ENCODE peak calls at places on chromosomes 6 and 20, in seven cellular contexts. One of them, this sample, is unnamed.

GRCh38 chr6:155224031-155224451 is 39.8 kb upstream of the CLDN20 start:
- DNase-seq in mesenchymal stem cell: peak; percentile 89
- DNase-seq in neuronal stem cell: no peak
- DNase-seq in IMR-90: peak; percentile 95
- DNase-seq in H9: no peak
- DNase-seq in mesendoderm: no peak
- DNase-seq in H1: no peak
- DNase-seq in this sample: peak; percentile 59

GRCh38 chr20:61960836-61961235 is 104.8 kb downstream of the TAF4 start:
- DNase-seq in mesenchymal stem cell: no peak
- DNase-seq in IMR-90: no peak
- DNase-seq in H1: no peak
- DNase-seq in neuronal stem cell: no peak
- DNase-seq in mesendoderm: no peak
- DNase-seq in H9: no peak
- DNase-seq in this sample: no peak

GRCh38 chr20:5981139-5981538 is 30.7 kb downstream of the MCM8 start:
- DNase-seq in IMR-90: no peak
- DNase-seq in mesenchymal stem cell: no peak
- DNase-seq in H9: no peak
- DNase-seq in neuronal stem cell: no peak
- DNase-seq in H1: no peak
- DNase-seq in mesendoderm: no peak
- DNase-seq in this sample: no peak

GRCh38 chr6:138107752-138108592 is 753 bp upstream of the PERP start:
- DNase-seq in mesendoderm: peak; percentile 58
- DNase-seq in IMR-90: no peak
- DNase-seq in H9: peak; percentile 54
- DNase-seq in H1: no peak
- DNase-seq in mesenchymal stem cell: no peak
- DNase-seq in neuronal stem cell: no peak
- DNase-seq in this sample: peak; percentile 37

GRCh38 chr6:53411451-53411850 is 62.7 kb upstream of the ELOVL5 start:
- DNase-seq in H9: no peak
- DNase-seq in mesendoderm: peak; percentile 60
- DNase-seq in H1: no peak
- DNase-seq in IMR-90: peak; percentile 37
- DNase-seq in mesenchymal stem cell: no peak
- DNase-seq in neuronal stem cell: no peak
- DNase-seq in this sample: peak; percentile 23

GRCh38 chr20:59385038-59385437 is 84.6 kb downstream of the EDN3 start:
- DNase-seq in H9: no peak
- DNase-seq in mesendoderm: no peak
- DNase-seq in IMR-90: no peak
- DNase-seq in H1: no peak
- DNase-seq in mesenchymal stem cell: no peak
- DNase-seq in neuronal stem cell: no peak
- DNase-seq in this sample: no peak

GRCh38 chr6:144878577-144878976 is 593.4 kb downstream of the UTRN start:
- DNase-seq in mesenchymal stem cell: no peak
- DNase-seq in H9: no peak
- DNase-seq in neuronal stem cell: no peak
- DNase-seq in H1: no peak
- DNase-seq in IMR-90: no peak
- DNase-seq in mesendoderm: peak; percentile 24
- DNase-seq in this sample: no peak

GRCh38 chr6:76885861-76886301 is 577.4 kb downstream of the HTR1B start:
- DNase-seq in neuronal stem cell: no peak
- DNase-seq in IMR-90: peak; percentile 19
- DNase-seq in mesendoderm: no peak
- DNase-seq in H1: no peak
- DNase-seq in H9: no peak
- DNase-seq in mesenchymal stem cell: peak; percentile 13
- DNase-seq in this sample: no peak

GRCh38 chr6:7183707-7184106 is 75.9 kb downstream of the RREB1 start:
- DNase-seq in H1: no peak
- DNase-seq in H9: no peak
- DNase-seq in mesendoderm: peak; percentile 67
- DNase-seq in neuronal stem cell: no peak
- DNase-seq in mesenchymal stem cell: no peak
- DNase-seq in IMR-90: no peak
- DNase-seq in this sample: no peak

GRCh38 chr6:45923831-45924391 is 91.7 kb downstream of the CLIC5 start:
- DNase-seq in neuronal stem cell: no peak
- DNase-seq in IMR-90: peak; percentile 63
- DNase-seq in H9: no peak
- DNase-seq in mesendoderm: no peak
- DNase-seq in mesenchymal stem cell: peak; percentile 91
- DNase-seq in H1: no peak
- DNase-seq in this sample: peak; percentile 96

GRCh38 chr6:142871910-142872331 is 73.1 kb downstream of the HIVEP2 start:
- DNase-seq in H9: no peak
- DNase-seq in H1: no peak
- DNase-seq in IMR-90: peak; percentile 96
- DNase-seq in mesendoderm: no peak
- DNase-seq in mesenchymal stem cell: peak; percentile 94
- DNase-seq in neuronal stem cell: no peak
- DNase-seq in this sample: no peak

GRCh38 chr6:7895125-7895423 is 15.5 kb downstream of the TXNDC5 start:
- DNase-seq in H9: no peak
- DNase-seq in mesenchymal stem cell: no peak
- DNase-seq in H1: no peak
- DNase-seq in neuronal stem cell: no peak
- DNase-seq in mesendoderm: no peak
- DNase-seq in IMR-90: no peak
- DNase-seq in this sample: no peak

GRCh38 chr6:81743649-81744048 is 8.8 kb downstream of the TENT5A start:
- DNase-seq in mesenchymal stem cell: no peak
- DNase-seq in mesendoderm: no peak
- DNase-seq in IMR-90: no peak
- DNase-seq in H9: no peak
- DNase-seq in H1: no peak
- DNase-seq in neuronal stem cell: no peak
- DNase-seq in this sample: peak; percentile 85

GRCh38 chr20:39117486-39117885 is 155.3 kb downstream of the DHX35 start:
- DNase-seq in IMR-90: peak; percentile 43
- DNase-seq in mesenchymal stem cell: peak; percentile 17
- DNase-seq in H1: no peak
- DNase-seq in H9: no peak
- DNase-seq in mesendoderm: no peak
- DNase-seq in neuronal stem cell: no peak
- DNase-seq in this sample: no peak

GRCh38 chr6:93621400-93621799 is 202.0 kb upstream of the EPHA7 start:
- DNase-seq in neuronal stem cell: no peak
- DNase-seq in H9: no peak
- DNase-seq in mesendoderm: peak; percentile 8
- DNase-seq in mesenchymal stem cell: no peak
- DNase-seq in H1: no peak
- DNase-seq in IMR-90: no peak
- DNase-seq in this sample: no peak

GRCh38 chr6:52310932-52311331 is 26.4 kb upstream of the MCM3 start:
- DNase-seq in mesenchymal stem cell: no peak
- DNase-seq in neuronal stem cell: no peak
- DNase-seq in IMR-90: no peak
- DNase-seq in mesendoderm: no peak
- DNase-seq in H1: no peak
- DNase-seq in H9: no peak
- DNase-seq in this sample: no peak

GRCh38 chr6:20819774-20820400 is 285.6 kb downstream of the CDKAL1 start:
- DNase-seq in H1: no peak
- DNase-seq in H9: no peak
- DNase-seq in neuronal stem cell: no peak
- DNase-seq in mesenchymal stem cell: no peak
- DNase-seq in IMR-90: no peak
- DNase-seq in mesendoderm: no peak
- DNase-seq in this sample: no peak

GRCh38 chr20:46293084-46293483 is 15.2 kb downstream of the CDH22 start:
- DNase-seq in mesendoderm: peak; percentile 72
- DNase-seq in H9: no peak
- DNase-seq in H1: no peak
- DNase-seq in mesenchymal stem cell: peak; percentile 50
- DNase-seq in neuronal stem cell: peak; percentile 73
- DNase-seq in IMR-90: peak; percentile 52
- DNase-seq in this sample: no peak

GRCh38 chr20:46299078-46299477 is 9.2 kb downstream of the CDH22 start:
- DNase-seq in mesendoderm: no peak
- DNase-seq in H9: no peak
- DNase-seq in IMR-90: no peak
- DNase-seq in H1: no peak
- DNase-seq in mesenchymal stem cell: no peak
- DNase-seq in neuronal stem cell: no peak
- DNase-seq in this sample: no peak

GRCh38 chr20:46298374-46298773 is 9.9 kb downstream of the CDH22 start:
- DNase-seq in mesendoderm: no peak
- DNase-seq in mesenchymal stem cell: no peak
- DNase-seq in H1: no peak
- DNase-seq in neuronal stem cell: no peak
- DNase-seq in IMR-90: no peak
- DNase-seq in H9: no peak
- DNase-seq in this sample: no peak

GRCh38 chr20:46300281-46300680 is 8.0 kb downstream of the CDH22 start:
- DNase-seq in IMR-90: no peak
- DNase-seq in neuronal stem cell: no peak
- DNase-seq in H1: no peak
- DNase-seq in mesenchymal stem cell: no peak
- DNase-seq in mesendoderm: no peak
- DNase-seq in H9: no peak
- DNase-seq in this sample: no peak

GRCh38 chr20:46296526-46297250 is 11.6 kb downstream of the CDH22 start:
- DNase-seq in IMR-90: no peak
- DNase-seq in mesendoderm: no peak
- DNase-seq in mesenchymal stem cell: no peak
- DNase-seq in H9: no peak
- DNase-seq in neuronal stem cell: no peak
- DNase-seq in H1: no peak
- DNase-seq in this sample: no peak
- H3K23ac ChIP-seq in IMR-90: no peak overlapping the region
- H3K23ac ChIP-seq in mesendoderm: no peak overlapping the region
- H3K23ac ChIP-seq in mesenchymal stem cell: no peak overlapping the region
- H3K23ac ChIP-seq in H9: no peak overlapping the region
- H3K23ac ChIP-seq in neuronal stem cell: no peak overlapping the region
- H3K23ac ChIP-seq in H1: no peak overlapping the region
- H3K23ac ChIP-seq in this sample: no peak overlapping the region

GRCh38 chr20:24321939-24322338 is 147.5 kb upstream of the SYNDIG1 start:
- DNase-seq in mesenchymal stem cell: no peak
- DNase-seq in mesendoderm: no peak
- DNase-seq in neuronal stem cell: no peak
- DNase-seq in IMR-90: no peak
- DNase-seq in H1: no peak
- DNase-seq in H9: no peak
- DNase-seq in this sample: no peak
- H3K18ac ChIP-seq in mesenchymal stem cell: no peak overlapping the region
- H3K18ac ChIP-seq in mesendoderm: no peak overlapping the region
- H3K18ac ChIP-seq in neuronal stem cell: no peak overlapping the region
- H3K18ac ChIP-seq in IMR-90: no peak overlapping the region
- H3K18ac ChIP-seq in H1: no peak overlapping the region
- H3K18ac ChIP-seq in H9: no peak overlapping the region
- H3K18ac ChIP-seq in this sample: no peak overlapping the region

DNA sequence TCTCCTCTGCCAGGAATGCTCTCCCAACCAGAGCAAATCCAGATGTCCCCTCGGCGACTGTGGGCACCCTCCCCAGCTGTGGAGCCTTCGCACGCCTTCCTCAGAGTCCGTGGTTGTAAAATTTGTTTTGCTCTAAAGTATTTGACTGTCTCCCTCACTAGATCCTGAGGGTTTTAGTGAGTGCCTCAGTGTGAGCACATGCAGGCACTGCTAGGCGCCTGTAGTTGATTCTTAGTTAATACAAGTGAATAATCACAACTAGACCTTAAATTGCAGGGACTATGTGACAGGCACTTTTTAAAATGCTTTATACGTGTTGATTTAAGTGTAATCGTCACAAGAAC is 680 bp upstream of the MTCH1 start:
- DNase-seq in H1: no peak
- DNase-seq in IMR-90: no peak
- DNase-seq in mesendoderm: no peak
- DNase-seq in mesenchymal stem cell: no peak
- DNase-seq in H9: no peak
- DNase-seq in neuronal stem cell: no peak
- DNase-seq in this sample: no peak
- H3K23ac ChIP-seq in H1: no peak overlapping the region
- H3K23ac ChIP-seq in IMR-90: peak overlapping the region; percentile 90
- H3K23ac ChIP-seq in mesendoderm: no peak overlapping the region
- H3K23ac ChIP-seq in mesenchymal stem cell: peak overlapping the region; percentile 19
- H3K23ac ChIP-seq in H9: no peak overlapping the region
- H3K23ac ChIP-seq in neuronal stem cell: peak overlapping the region; percentile 90
- H3K23ac ChIP-seq in this sample: no peak overlapping the region

GRCh38 chr20:63295846-63296245 is 2.9 kb downstream of the COL20A1 start:
- DNase-seq in mesenchymal stem cell: no peak
- DNase-seq in neuronal stem cell: no peak
- DNase-seq in mesendoderm: no peak
- DNase-seq in IMR-90: no peak
- DNase-seq in H9: no peak
- DNase-seq in H1: no peak
- DNase-seq in this sample: no peak
- H3K18ac ChIP-seq in mesenchymal stem cell: no peak overlapping the region
- H3K18ac ChIP-seq in neuronal stem cell: peak overlapping the region; percentile 92
- H3K18ac ChIP-seq in mesendoderm: no peak overlapping the region
- H3K18ac ChIP-seq in IMR-90: no peak overlapping the region
- H3K18ac ChIP-seq in H9: no peak overlapping the region
- H3K18ac ChIP-seq in H1: peak overlapping the region; percentile 71
- H3K18ac ChIP-seq in this sample: no peak overlapping the region

GRCh38 chr6:44300424-44300823 is 12.7 kb downstream of the AARS2 start:
- DNase-seq in H9: no peak
- DNase-seq in neuronal stem cell: no peak
- DNase-seq in mesendoderm: no peak
- DNase-seq in H1: no peak
- DNase-seq in IMR-90: no peak
- DNase-seq in mesenchymal stem cell: no peak
- DNase-seq in this sample: no peak

GRCh38 chr6:44303842-44304241 is 9.3 kb downstream of the AARS2 start:
- DNase-seq in H1: no peak
- DNase-seq in IMR-90: no peak
- DNase-seq in mesendoderm: no peak
- DNase-seq in neuronal stem cell: no peak
- DNase-seq in H9: no peak
- DNase-seq in mesenchymal stem cell: no peak
- DNase-seq in this sample: no peak

GRCh38 chr6:44302856-44303255 is 10.3 kb downstream of the AARS2 start:
- DNase-seq in mesenchymal stem cell: no peak
- DNase-seq in mesendoderm: no peak
- DNase-seq in H9: no peak
- DNase-seq in H1: no peak
- DNase-seq in neuronal stem cell: no peak
- DNase-seq in IMR-90: no peak
- DNase-seq in this sample: no peak

GRCh38 chr6:44301106-44301505 is 12.0 kb downstream of the AARS2 start:
- DNase-seq in IMR-90: no peak
- DNase-seq in mesenchymal stem cell: no peak
- DNase-seq in mesendoderm: no peak
- DNase-seq in H9: no peak
- DNase-seq in H1: no peak
- DNase-seq in neuronal stem cell: no peak
- DNase-seq in this sample: no peak

GRCh38 chr6:44301782-44302564 is 11.2 kb downstream of the AARS2 start:
- DNase-seq in neuronal stem cell: no peak
- DNase-seq in mesenchymal stem cell: no peak
- DNase-seq in H1: no peak
- DNase-seq in H9: no peak
- DNase-seq in IMR-90: no peak
- DNase-seq in mesendoderm: no peak
- DNase-seq in this sample: no peak
- H3K23ac ChIP-seq in neuronal stem cell: no peak overlapping the region
- H3K23ac ChIP-seq in mesenchymal stem cell: no peak overlapping the region
- H3K23ac ChIP-seq in H1: no peak overlapping the region
- H3K23ac ChIP-seq in H9: no peak overlapping the region
- H3K23ac ChIP-seq in IMR-90: no peak overlapping the region
- H3K23ac ChIP-seq in mesendoderm: no peak overlapping the region
- H3K23ac ChIP-seq in this sample: no peak overlapping the region